ENCODE peak calls at places on chromosomes 11 and 22, in five cellular contexts. F is lower leg skin, U is heart right ventricle, I is foreskin fibroblast, P is fibroblast of pulmonary artery. G is an unnamed sample.

GRCh38 chr22:46585340-46586122 is 34.7 kb upstream of the GRAMD4 start:
- DNase-seq in F (no peak), U (no peak), I (no peak), P (no peak), G (no peak)

GRCh38 chr11:133078591-133079179 is 453.6 kb downstream of the OPCML start:
- DNase-seq in F (no peak), U (peak), I (peak), P (peak), G (peak)

GRCh38 chr11:100835854-100836253 is 148.8 kb downstream of the ARHGAP42 start:
- DNase-seq in F (no peak), U (no peak), I (no peak), P (no peak), G (no peak)

GRCh38 chr11:113447621-113448310 is 27.4 kb downstream of the DRD2 start:
- DNase-seq in F (no peak), U (no peak), I (no peak), P (peak), G (peak)

GRCh38 chr11:123719452-123719851 is 22.0 kb downstream of the ZNF202 start:
- DNase-seq in F (no peak), U (no peak), I (no peak), P (peak), G (peak)

GRCh38 chr22:32737811-32738210 is 63.7 kb upstream of the TIMP3 start:
- DNase-seq in F (no peak), U (no peak), I (peak), P (no peak), G (peak)

GRCh38 chr11:117610045-117610444 is 187.0 kb downstream of the DSCAML1 start:
- DNase-seq in F (no peak), U (no peak), I (no peak), P (peak), G (no peak)

GRCh38 chr11:46674463-46675287 is 25.7 kb downstream of the ARHGAP1 start:
- DNase-seq in F (no peak), U (no peak), I (no peak), P (no peak), G (no peak)

GRCh38 chr11:130609121-130610035 is 160.9 kb downstream of the ADAMTS15 start:
- DNase-seq in F (peak), U (peak), I (peak), P (peak), G (peak)

GRCh38 chr22:46377566-46378498 is 42.3 kb downstream of the TRMU start:
- DNase-seq in F (no peak), U (no peak), I (no peak), P (no peak), G (peak)

GRCh38 chr11:2944953-2945756 is 15.9 kb upstream of the PHLDA2 start:
- DNase-seq in F (peak), U (peak), I (peak), P (peak), G (peak)

GRCh38 chr11:126317681-126318641 is 14.1 kb downstream of the DCPS start:
- DNase-seq in F (peak), U (peak), I (peak), P (peak), G (peak)

GRCh38 chr11:71336176-71336995 is 84.0 kb upstream of the SHANK2 start:
- DNase-seq in F (no peak), U (no peak), I (no peak), P (no peak), G (no peak)

GRCh38 chr22:49666146-49666809 is 161.4 kb downstream of the BRD1 start:
- DNase-seq in F (no peak), U (no peak), I (no peak), P (no peak), G (no peak)

GRCh38 chr22:36277482-36278291 is 24.8 kb downstream of the APOL1 start:
- DNase-seq in F (no peak), U (peak), I (no peak), P (peak), G (peak)

GRCh38 chr22:43520632-43521039 is 108.8 kb downstream of the MPPED1 start:
- DNase-seq in F (no peak), U (no peak), I (no peak), P (no peak), G (no peak)

GRCh38 chr11:117924631-117925170 is 4.5 kb downstream of the TMPRSS13 start:
- DNase-seq in F (no peak), U (no peak), I (no peak), P (no peak), G (no peak)

GRCh38 chr11:107743161-107743560 is 31.3 kb upstream of the SLN start:
- DNase-seq in F (no peak), U (no peak), I (no peak), P (no peak), G (no peak)

GRCh38 chr11:87901366-87901765 is 273.9 kb downstream of the RAB38 start:
- DNase-seq in F (no peak), U (no peak), I (no peak), P (no peak), G (no peak)

DNA sequence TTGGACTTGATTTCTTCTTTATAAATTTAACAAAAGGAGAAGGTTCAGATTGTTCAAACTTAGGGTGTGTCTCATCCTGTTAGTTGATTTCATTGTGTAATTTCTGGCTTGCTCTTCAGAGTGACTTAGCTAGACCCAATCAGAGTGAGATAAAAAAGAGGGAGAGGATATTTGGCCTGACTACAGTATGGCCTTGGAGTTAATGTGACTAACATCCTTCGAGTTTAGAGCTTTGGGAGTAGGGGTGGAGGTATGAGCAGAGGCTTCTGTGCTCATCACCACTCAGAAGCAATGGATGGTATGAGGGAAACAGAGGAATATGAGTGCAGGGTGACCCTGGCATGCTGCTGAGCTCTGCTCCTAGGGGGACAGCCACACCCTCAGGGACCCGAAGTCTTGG is 114.2 kb downstream of the ME3 start:
- DNase-seq in F (no peak), U (no peak), I (no peak), P (peak), G (peak)
- H3K4me3 ChIP-seq in F (no peak), U (no peak), I (no peak), P (no peak), G (no peak)

GRCh38 chr11:119178166-119178680 is 7.1 kb upstream of the NHERF4 start:
- DNase-seq in F (no peak), U (no peak), I (no peak), P (peak), G (no peak)
- TF ChIP-seq CTCF in F (no peak), U (no peak), I (no peak), P (no peak), G (no peak)

GRCh38 chr11:92765965-92766371 is 203.5 kb upstream of the MTNR1B start:
- DNase-seq in F (no peak), U (peak), I (no peak), P (peak), G (peak)
- H3K4me3 ChIP-seq in F (no peak), U (peak), I (no peak), P (peak), G (peak)

GRCh38 chr22:22460060-22460459 is 48.5 kb downstream of the ZNF280B start:
- DNase-seq in F (no peak), U (no peak), I (no peak), P (no peak), G (no peak)

GRCh38 chr22:22458896-22459588 is 49.5 kb downstream of the ZNF280B start:
- DNase-seq in F (no peak), U (no peak), I (no peak), P (no peak), G (no peak)

GRCh38 chr22:22461583-22461982 is 47.0 kb downstream of the ZNF280B start:
- DNase-seq in F (no peak), U (no peak), I (no peak), P (no peak), G (no peak)

GRCh38 chr22:22461111-22461510 is 47.4 kb downstream of the ZNF280B start:
- DNase-seq in F (no peak), U (no peak), I (no peak), P (no peak), G (no peak)

DNA sequence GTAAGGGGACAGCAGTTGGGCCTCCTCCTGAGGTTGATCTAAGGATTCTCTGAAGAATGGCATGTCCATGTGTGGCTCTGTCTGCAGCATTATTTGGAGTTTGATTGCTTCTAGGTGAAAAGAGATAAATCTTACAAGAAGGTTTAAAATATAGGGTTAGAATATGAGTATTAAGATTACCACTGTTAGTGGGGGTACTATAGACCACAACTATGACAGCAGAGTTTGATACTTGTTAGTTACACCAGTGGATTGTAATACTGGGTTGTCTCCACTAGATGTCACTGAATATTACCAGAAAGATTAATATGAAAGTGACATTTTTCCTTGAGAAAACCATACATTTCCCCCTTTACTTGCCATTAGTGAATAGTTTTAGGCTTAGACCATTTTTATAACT is 47.9 kb downstream of the ZNF280B start:
- DNase-seq in F (no peak), U (no peak), I (no peak), P (peak), G (no peak)
- TF ChIP-seq CTCF in F (no peak), U (no peak), I (peak), P (peak), G (peak)

GRCh38 chr11:57321996-57322880 is 2.5 kb downstream of the TNKS1BP1 start:
- DNase-seq in F (peak), U (peak), I (peak), P (peak), G (peak)
- H3K4me3 ChIP-seq in F (peak), U (peak), I (peak), P (peak), G (peak)

GRCh38 chr11:95089620-95090542 is at the start of gene ENDOD1:
- DNase-seq in F (peak), U (peak), I (peak), P (peak), G (peak)
- TF ChIP-seq CTCF in F (no peak), U (no peak), I (no peak), P (no peak), G (no peak)

GRCh38 chr11:17475666-17476316 is 854 bp downstream of the ABCC8 start:
- DNase-seq in F (no peak), U (no peak), I (no peak), P (no peak), G (no peak)
- H3K4me3 ChIP-seq in F (no peak), U (peak), I (no peak), P (no peak), G (no peak)

GRCh38 chr22:19060356-19061009 is 61.7 kb downstream of the DGCR2 start:
- DNase-seq in F (no peak), U (no peak), I (peak), P (no peak), G (no peak)

GRCh38 chr22:19062909-19063308 is 59.3 kb downstream of the DGCR2 start:
- DNase-seq in F (no peak), U (no peak), I (no peak), P (no peak), G (no peak)

GRCh38 chr22:19061471-19062138 is 60.6 kb downstream of the DGCR2 start:
- DNase-seq in F (no peak), U (no peak), I (no peak), P (no peak), G (no peak)

GRCh38 chr22:19063581-19064353 is 58.4 kb downstream of the DGCR2 start:
- DNase-seq in F (no peak), U (no peak), I (no peak), P (peak), G (no peak)

GRCh38 chr22:19062139-19062789 is 59.9 kb downstream of the DGCR2 start:
- DNase-seq in F (no peak), U (no peak), I (no peak), P (no peak), G (no peak)
- TF ChIP-seq CTCF in F (no peak), U (no peak), I (no peak), P (no peak), G (no peak)

G was measured in AG10803.